ENCODE peak calls at places on chromosomes 3 and 15, in ten cellular contexts. Q is PC-9, N is fibroblast of lung, R is GM23248, Y is HCT116, D is H9, X is GM23338, W is PC-3, C is astrocyte, S is mammary epithelial cell. I is an unnamed sample.

GRCh38 chr3:110743202-110743601 is 328.4 kb upstream of the NECTIN3 start:
- DNase-seq in Q (no peak), N (no peak), R (no peak), Y (no peak), D (no peak), X (peak), W (no peak), C (no peak), S (no peak), I (no peak)

GRCh38 chr3:138888569-138888968 is 53.8 kb upstream of the PIK3CB start:
- DNase-seq in Q (no peak), N (no peak), R (no peak), Y (no peak), D (no peak), X (no peak), W (no peak), C (no peak), S (no peak), I (no peak)

GRCh38 chr3:156693166-156693565 is 18.8 kb downstream of the TIPARP start:
- DNase-seq in Q (no peak), N (peak), R (peak), Y (no peak), D (no peak), X (no peak), W (peak), C (peak), S (peak), I (peak)

GRCh38 chr3:141067559-141067958 is 16.4 kb downstream of the SPSB4 start:
- DNase-seq in Q (no peak), N (no peak), R (no peak), Y (no peak), D (no peak), X (no peak), W (no peak), C (no peak), S (no peak), I (no peak)

GRCh38 chr3:132210476-132211346 is 106.5 kb upstream of the ACP3 start:
- DNase-seq in Q (no peak), N (no peak), R (peak), Y (peak), D (peak), X (peak), W (peak), C (no peak), S (peak), I (no peak)

GRCh38 chr3:194711913-194712312 is 26.2 kb downstream of the FAM43A start:
- DNase-seq in Q (peak), N (peak), R (peak), Y (peak), D (no peak), X (peak), W (peak), C (peak), S (peak), I (peak)

GRCh38 chr3:171956372-171957104 is 82.8 kb upstream of the FNDC3B start:
- DNase-seq in Q (no peak), N (no peak), R (no peak), Y (no peak), D (no peak), X (no peak), W (no peak), C (no peak), S (no peak), I (no peak)

GRCh38 chr3:100159564-100160153 is 45.4 kb upstream of the FILIP1L start:
- DNase-seq in Q (peak), N (peak), R (peak), Y (no peak), D (no peak), X (no peak), W (peak), C (peak), S (peak), I (peak)

GRCh38 chr3:30843950-30844349 is 50.5 kb downstream of the GADL1 start:
- DNase-seq in Q (no peak), N (no peak), R (no peak), Y (no peak), D (no peak), X (no peak), W (no peak), C (no peak), S (no peak), I (no peak)

GRCh38 chr3:133038089-133038730 is at the start of gene TMEM108:
- DNase-seq in Q (no peak), N (peak), R (peak), Y (no peak), D (peak), X (peak), W (no peak), C (peak), S (peak), I (peak)

GRCh38 chr3:192422998-192423349 is 304.4 kb downstream of the FGF12 start:
- DNase-seq in Q (peak), N (peak), R (no peak), Y (no peak), D (no peak), X (peak), W (no peak), C (no peak), S (no peak), I (no peak)

GRCh38 chr3:170717410-170718402 is 131.8 kb upstream of the SLC7A14 start:
- DNase-seq in Q (peak), N (peak), R (peak), Y (no peak), D (no peak), X (no peak), W (peak), C (peak), S (peak), I (peak)

GRCh38 chr15:62444104-62445027 is 279.3 kb upstream of the C2CD4B start:
- DNase-seq in Q (no peak), N (peak), R (peak), Y (peak), D (no peak), X (no peak), W (peak), C (peak), S (peak), I (peak)

GRCh38 chr3:126347543-126348161 is 9.6 kb downstream of the KLF15 start:
- DNase-seq in Q (no peak), N (no peak), R (no peak), Y (no peak), D (peak), X (no peak), W (no peak), C (no peak), S (no peak), I (no peak)

GRCh38 chr15:98799461-98799971 is 151.2 kb downstream of the IGF1R start:
- DNase-seq in Q (peak), N (no peak), R (peak), Y (no peak), D (no peak), X (peak), W (no peak), C (no peak), S (peak), I (peak)

GRCh38 chr15:47885921-47886320 is 168.6 kb downstream of the SEMA6D start:
- DNase-seq in Q (no peak), N (peak), R (peak), Y (no peak), D (no peak), X (peak), W (peak), C (peak), S (peak), I (peak)

GRCh38 chr3:190595212-190595795 is 81.4 kb downstream of the IL1RAP start:
- DNase-seq in Q (no peak), N (no peak), R (no peak), Y (no peak), D (no peak), X (no peak), W (no peak), C (no peak), S (no peak), I (no peak)

DNA sequence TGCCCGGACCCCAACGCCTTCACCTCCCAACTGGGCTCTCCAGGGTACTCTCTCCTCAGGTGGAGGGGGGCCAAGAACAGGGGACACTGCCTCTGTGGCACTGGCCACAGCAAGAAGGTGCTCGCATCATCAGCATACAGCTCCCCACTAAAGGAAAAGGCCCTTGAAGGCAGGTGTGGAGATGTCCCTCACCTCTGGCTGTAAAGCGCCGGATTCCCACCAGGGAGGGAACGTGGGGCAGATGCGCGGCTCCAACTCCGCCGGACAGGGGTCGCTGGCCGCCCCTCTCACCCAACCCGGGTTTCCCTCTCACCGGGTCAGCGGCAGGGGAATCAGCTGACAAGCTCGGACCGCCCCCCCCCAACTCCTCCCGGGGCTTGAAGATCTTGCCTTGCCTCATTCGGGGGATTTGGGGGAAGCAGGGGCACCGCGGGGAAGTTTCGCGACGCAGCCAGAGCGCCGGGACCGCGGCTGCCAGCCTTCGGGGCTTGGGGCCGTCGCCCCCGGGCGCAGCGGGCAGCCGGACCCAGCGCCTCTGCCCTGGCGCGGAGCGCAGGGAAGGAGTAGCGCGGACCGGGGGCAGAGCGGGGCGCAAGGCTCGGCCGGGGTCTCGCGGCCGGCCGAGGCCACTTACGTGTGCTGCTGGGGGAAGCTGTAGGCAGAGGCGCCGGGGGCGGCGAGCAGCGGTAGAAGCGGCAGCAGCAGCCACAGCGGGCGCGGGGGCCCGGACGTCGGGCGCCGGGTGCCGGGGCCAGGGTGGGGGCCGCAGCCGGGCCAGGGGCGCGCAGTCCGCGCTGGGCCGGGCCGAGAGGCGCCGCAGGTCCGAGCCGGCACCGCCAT is 630 bp downstream of the CACNA2D2 start:
- DNase-seq in Q (no peak), N (no peak), R (peak), Y (no peak), D (peak), X (peak), W (no peak), C (no peak), S (no peak), I (no peak)
- H2AFZ ChIP-seq in Q (no peak), N (no peak), R (no peak), Y (no peak), D (no peak), X (peak), W (peak), C (no peak), S (peak), I (no peak)

GRCh38 chr3:9208713-9209112 is 40.7 kb downstream of the SRGAP3 start:
- DNase-seq in Q (no peak), N (no peak), R (no peak), Y (no peak), D (no peak), X (no peak), W (no peak), C (no peak), S (no peak), I (no peak)

GRCh38 chr3:9207076-9207763 is 42.2 kb downstream of the SRGAP3 start:
- DNase-seq in Q (no peak), N (no peak), R (no peak), Y (no peak), D (no peak), X (no peak), W (no peak), C (no peak), S (no peak), I (no peak)

GRCh38 chr3:9205345-9206143 is 43.9 kb downstream of the SRGAP3 start:
- DNase-seq in Q (no peak), N (no peak), R (no peak), Y (no peak), D (no peak), X (no peak), W (no peak), C (no peak), S (no peak), I (no peak)

GRCh38 chr3:9204253-9205005 is 45.0 kb downstream of the SRGAP3 start:
- DNase-seq in Q (no peak), N (no peak), R (no peak), Y (no peak), D (no peak), X (peak), W (no peak), C (no peak), S (no peak), I (no peak)

GRCh38 chr3:9206287-9206686 is 43.2 kb downstream of the SRGAP3 start:
- DNase-seq in Q (no peak), N (no peak), R (no peak), Y (no peak), D (no peak), X (no peak), W (no peak), C (no peak), S (no peak), I (no peak)
- H2AFZ ChIP-seq in Q (no peak), N (no peak), R (no peak), Y (no peak), D (no peak), X (no peak), W (no peak), C (no peak), S (no peak), I (no peak)

GRCh38 chr3:181695661-181696491 is 15.8 kb upstream of the SOX2 start:
- DNase-seq in Q (no peak), N (no peak), R (peak), Y (no peak), D (no peak), X (no peak), W (no peak), C (peak), S (no peak), I (no peak)
- H2AFZ ChIP-seq in Q (peak), N (peak), R (peak), Y (no peak), D (no peak), X (peak), W (no peak), C (peak), S (peak), I (peak)

GRCh38 chr3:129059311-129059975 is 1.1 kb upstream of the GP9 start:
- DNase-seq in Q (no peak), N (no peak), R (no peak), Y (no peak), D (no peak), X (no peak), W (no peak), C (no peak), S (no peak), I (no peak)
- H2AFZ ChIP-seq in Q (no peak), N (no peak), R (no peak), Y (no peak), D (no peak), X (no peak), W (no peak), C (no peak), S (no peak), I (no peak)

GRCh38 chr3:123348471-123349200 is 100.3 kb downstream of the ADCY5 start:
- DNase-seq in Q (no peak), N (no peak), R (no peak), Y (no peak), D (no peak), X (no peak), W (no peak), C (no peak), S (no peak), I (no peak)
- H2AFZ ChIP-seq in Q (no peak), N (no peak), R (no peak), Y (no peak), D (no peak), X (no peak), W (no peak), C (no peak), S (no peak), I (no peak)

GRCh38 chr15:92819312-92820232 is 80.6 kb upstream of the CHD2 start:
- DNase-seq in Q (no peak), N (no peak), R (peak), Y (no peak), D (no peak), X (peak), W (peak), C (no peak), S (peak), I (no peak)

GRCh38 chr15:92817339-92817886 is 82.7 kb upstream of the CHD2 start:
- DNase-seq in Q (no peak), N (no peak), R (no peak), Y (no peak), D (no peak), X (no peak), W (no peak), C (no peak), S (no peak), I (no peak)

GRCh38 chr15:92820233-92821021 is 79.7 kb upstream of the CHD2 start:
- DNase-seq in Q (peak), N (peak), R (peak), Y (peak), D (peak), X (peak), W (peak), C (peak), S (peak), I (peak)

GRCh38 chr15:92821491-92822116 is 78.5 kb upstream of the CHD2 start:
- DNase-seq in Q (peak), N (no peak), R (peak), Y (no peak), D (no peak), X (no peak), W (peak), C (peak), S (peak), I (peak)

DNA sequence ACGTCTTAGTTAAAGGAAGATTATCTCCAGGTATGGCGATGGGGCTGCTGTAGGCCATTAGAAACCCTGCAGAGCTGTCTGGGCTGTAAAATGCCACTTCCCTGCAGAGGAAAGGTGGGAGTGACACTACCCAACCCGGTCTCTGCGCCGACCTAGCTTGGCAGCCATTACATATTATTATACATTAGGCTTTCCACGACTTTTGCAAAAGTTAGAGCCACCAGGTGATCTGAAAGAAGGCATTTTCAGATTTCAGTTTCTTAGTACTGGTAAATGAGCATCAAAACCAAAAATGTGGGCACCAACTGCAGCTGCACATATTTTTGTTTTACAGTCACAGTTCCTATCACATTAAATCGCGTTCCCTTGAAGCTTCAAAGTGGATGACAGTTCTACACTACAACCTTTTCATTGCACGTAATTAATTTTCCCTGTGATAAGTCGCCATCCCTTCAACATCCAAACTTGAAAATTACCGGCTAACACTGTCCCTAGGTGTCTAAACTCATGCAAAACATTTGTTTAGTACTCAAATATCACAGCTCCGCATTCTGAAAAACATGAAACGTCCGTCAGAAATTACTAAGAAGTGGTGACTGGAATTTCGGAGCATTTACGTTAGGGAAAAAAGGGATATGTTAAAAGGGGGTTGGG is 81.3 kb upstream of the CHD2 start:
- DNase-seq in Q (no peak), N (no peak), R (no peak), Y (no peak), D (no peak), X (no peak), W (no peak), C (no peak), S (peak), I (no peak)
- H2AFZ ChIP-seq in Q (peak), N (peak), R (peak), Y (peak), D (peak), X (peak), W (peak), C (peak), S (peak), I (peak)

GRCh38 chr15:90893175-90894090 is 9.1 kb downstream of the FES start:
- DNase-seq in Q (no peak), N (no peak), R (no peak), Y (peak), D (no peak), X (peak), W (no peak), C (no peak), S (no peak), I (no peak)
- H2AFZ ChIP-seq in Q (no peak), N (no peak), R (no peak), Y (peak), D (no peak), X (no peak), W (no peak), C (no peak), S (no peak), I (no peak)

GRCh38 chr15:27834684-27835083 is 264.4 kb downstream of the OCA2 start:
- DNase-seq in Q (no peak), N (no peak), R (no peak), Y (no peak), D (no peak), X (no peak), W (no peak), C (no peak), S (no peak), I (no peak)
- H2AFZ ChIP-seq in Q (no peak), N (no peak), R (no peak), Y (no peak), D (no peak), X (no peak), W (no peak), C (no peak), S (no peak), I (no peak)

GRCh38 chr15:59379524-59379923 is 6.9 kb upstream of the MYO1E start:
- DNase-seq in Q (no peak), N (no peak), R (no peak), Y (no peak), D (no peak), X (no peak), W (no peak), C (no peak), S (no peak), I (no peak)
- H2AFZ ChIP-seq in Q (no peak), N (no peak), R (no peak), Y (no peak), D (no peak), X (no peak), W (no peak), C (no peak), S (no peak), I (no peak)

I was measured in IMR-90.